ENCODE peak calls at places on chromosome 20, in eight cellular contexts. P is HepG2, Q is foreskin fibroblast, G is brain microvascular endothelial cell, X is A549, R is ovary, S is HCT116, D is upper lobe of right lung. F is an unnamed sample.

GRCh38 chr20:39206899-39207564 is 244.9 kb downstream of the DHX35 start:
- DNase-seq in Q (no peak), P (no peak), D (no peak), R (no peak), G (no peak), X (no peak), S (no peak), F (no peak)

GRCh38 chr20:11717562-11717961 is 200.1 kb upstream of the BTBD3 start:
- DNase-seq in P (no peak), D (no peak), G (no peak), S (no peak), R (no peak), X (no peak), Q (no peak), F (no peak)

GRCh38 chr20:59845472-59845871 is 88.0 kb downstream of the SYCP2 start:
- DNase-seq in S (no peak), R (no peak), Q (no peak), X (no peak), P (no peak), D (no peak), G (no peak), F (no peak)

GRCh38 chr20:36147707-36148106 is 6.8 kb upstream of the EPB41L1 start:
- DNase-seq in D (no peak), S (no peak), G (peak), X (no peak), R (no peak), P (no peak), Q (peak), F (peak)

GRCh38 chr20:48440916-48441315 is 386.9 kb downstream of the PREX1 start:
- DNase-seq in X (no peak), G (no peak), Q (no peak), P (no peak), S (no peak), R (no peak), D (no peak), F (no peak)

GRCh38 chr20:1050440-1050839 is 48.3 kb upstream of the RSPO4 start:
- DNase-seq in S (no peak), Q (no peak), R (no peak), X (no peak), G (no peak), D (no peak), P (no peak), F (no peak)

GRCh38 chr20:50329981-50330503 is 139.4 kb downstream of the CEBPB start:
- DNase-seq in X (no peak), D (no peak), P (no peak), R (peak), Q (no peak), G (no peak), S (no peak), F (no peak)

GRCh38 chr20:46757754-46758678 is 48.6 kb downstream of the SLC2A10 start:
- DNase-seq in S (peak), X (peak), P (peak), G (peak), Q (peak), R (peak), D (no peak), F (peak)

GRCh38 chr20:5974531-5974930 is 24.1 kb downstream of the MCM8 start:
- DNase-seq in Q (peak), R (no peak), X (no peak), S (no peak), P (no peak), D (no peak), G (no peak), F (no peak)

GRCh38 chr20:16491277-16491912 is 81.9 kb downstream of the KIF16B start:
- DNase-seq in D (no peak), R (no peak), Q (peak), S (no peak), P (no peak), X (no peak), G (no peak), F (no peak)

GRCh38 chr20:38991814-38992593 is 29.9 kb downstream of the DHX35 start:
- DNase-seq in S (no peak), Q (no peak), P (no peak), X (no peak), G (no peak), D (no peak), R (no peak), F (no peak)

GRCh38 chr20:56710577-56711465 is 81.7 kb downstream of the TFAP2C start:
- DNase-seq in P (no peak), R (no peak), Q (peak), S (peak), D (no peak), X (peak), G (peak), F (peak)

GRCh38 chr20:62031462-62032092 is 34.1 kb downstream of the TAF4 start:
- DNase-seq in D (no peak), G (no peak), X (no peak), P (no peak), Q (no peak), R (no peak), S (no peak), F (no peak)

GRCh38 chr20:38110525-38111178 is 54.4 kb downstream of the TGM2 start:
- DNase-seq in P (no peak), R (no peak), D (no peak), X (no peak), S (no peak), G (no peak), Q (no peak), F (no peak)

GRCh38 chr20:46967647-46968046 is 73.0 kb downstream of the EYA2 start:
- DNase-seq in P (peak), R (no peak), Q (no peak), G (no peak), D (no peak), X (no peak), S (no peak), F (no peak)

GRCh38 chr20:57220187-57221165 is 46.0 kb downstream of the BMP7 start:
- DNase-seq in S (no peak), G (no peak), X (no peak), D (no peak), P (no peak), R (no peak), Q (peak), F (no peak)

GRCh38 chr20:5720696-5721095 is 29.5 kb upstream of the SHLD1 start:
- DNase-seq in X (no peak), Q (no peak), G (peak), D (no peak), R (no peak), S (no peak), P (no peak), F (peak)

GRCh38 chr20:20436689-20437088 is 68.8 kb downstream of the INSM1 start:
- DNase-seq in D (no peak), P (no peak), G (no peak), R (no peak), X (no peak), S (no peak), Q (no peak), F (no peak)

GRCh38 chr20:9411833-9412232 is 102.6 kb upstream of the LAMP5 start:
- DNase-seq in G (no peak), D (no peak), S (no peak), X (no peak), P (no peak), Q (no peak), R (no peak), F (no peak)

GRCh38 chr20:9409981-9410380 is 104.4 kb upstream of the LAMP5 start:
- DNase-seq in D (no peak), G (peak), R (no peak), X (no peak), P (no peak), S (no peak), Q (peak), F (peak)

GRCh38 chr20:9408422-9409300 is 105.7 kb upstream of the LAMP5 start:
- DNase-seq in P (no peak), R (no peak), Q (peak), D (no peak), X (no peak), S (no peak), G (peak), F (peak)

GRCh38 chr20:9407805-9408421 is 106.5 kb upstream of the LAMP5 start:
- DNase-seq in R (no peak), Q (peak), G (peak), S (peak), P (peak), D (no peak), X (peak), F (peak)

DNA sequence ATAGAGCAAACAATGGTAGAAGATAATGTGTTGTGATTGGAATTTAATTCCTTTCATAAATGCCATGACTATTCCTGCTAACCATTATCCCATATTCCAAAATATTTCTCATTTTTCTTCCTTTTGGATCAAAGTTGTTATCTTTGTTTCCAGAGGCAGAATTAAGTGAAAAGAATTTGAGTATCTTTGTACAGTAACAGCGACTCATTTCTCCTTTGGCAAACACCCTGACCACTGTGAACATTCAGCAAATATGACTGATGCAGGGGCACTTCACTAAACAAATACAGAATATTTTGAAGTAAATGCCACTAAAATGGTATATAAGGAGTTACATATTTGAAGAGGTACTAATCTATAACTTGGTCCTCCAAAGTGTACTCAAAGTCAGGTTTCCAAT is 105.0 kb upstream of the LAMP5 start:
- DNase-seq in R (no peak), Q (peak), G (peak), D (no peak), X (no peak), S (no peak), P (no peak), F (peak)
- H3K4me3 ChIP-seq in R (no peak), Q (no peak), G (no peak), D (no peak), X (no peak), S (no peak), P (no peak), F (no peak)

DNA sequence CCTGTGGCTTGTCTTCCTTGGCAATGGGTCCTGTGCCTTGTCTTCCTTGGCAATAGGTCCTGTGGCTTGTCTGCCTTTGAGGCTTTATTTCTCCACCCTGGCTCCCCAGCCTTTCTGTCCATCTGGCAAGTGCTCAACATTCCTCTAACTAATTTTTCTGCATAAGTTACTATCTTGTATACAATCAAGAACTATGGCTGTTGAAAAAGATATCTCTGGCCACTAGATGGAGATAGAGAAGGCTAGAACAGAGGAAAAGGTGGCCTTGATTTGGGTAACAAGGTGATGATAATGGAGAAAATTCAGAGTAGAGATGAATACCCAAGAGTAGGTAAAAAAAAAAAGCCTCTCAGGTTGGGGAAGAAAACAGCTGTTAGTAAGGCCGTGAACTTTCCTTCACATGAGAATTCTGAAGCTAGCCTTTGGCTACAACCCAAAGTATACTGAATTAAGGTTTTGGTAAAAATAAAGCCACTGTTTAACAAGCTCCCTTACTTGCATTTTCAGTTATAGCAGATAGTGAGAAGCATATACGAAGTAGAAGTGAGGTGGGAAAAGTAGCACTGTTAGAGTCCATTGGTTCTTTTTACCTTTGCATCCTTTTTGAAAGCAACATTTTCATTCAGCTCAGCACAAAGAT is 505.0 kb downstream of the DOK5 start:
- DNase-seq in R (no peak), G (no peak), P (no peak), S (no peak), D (no peak), X (no peak), Q (no peak), F (peak)
- TF ChIP-seq CTCF in R (no peak), G (no peak), P (peak), S (peak), D (peak), X (peak), Q (no peak), F (no peak)

GRCh38 chr20:63552481-63553249 is 1.3 kb upstream of the FNDC11 start:
- DNase-seq in P (no peak), Q (peak), G (no peak), X (no peak), S (no peak), R (no peak), D (no peak), F (no peak)
- H3K4me3 ChIP-seq in P (no peak), Q (no peak), G (no peak), X (no peak), S (no peak), R (no peak), D (no peak), F (no peak)

DNA sequence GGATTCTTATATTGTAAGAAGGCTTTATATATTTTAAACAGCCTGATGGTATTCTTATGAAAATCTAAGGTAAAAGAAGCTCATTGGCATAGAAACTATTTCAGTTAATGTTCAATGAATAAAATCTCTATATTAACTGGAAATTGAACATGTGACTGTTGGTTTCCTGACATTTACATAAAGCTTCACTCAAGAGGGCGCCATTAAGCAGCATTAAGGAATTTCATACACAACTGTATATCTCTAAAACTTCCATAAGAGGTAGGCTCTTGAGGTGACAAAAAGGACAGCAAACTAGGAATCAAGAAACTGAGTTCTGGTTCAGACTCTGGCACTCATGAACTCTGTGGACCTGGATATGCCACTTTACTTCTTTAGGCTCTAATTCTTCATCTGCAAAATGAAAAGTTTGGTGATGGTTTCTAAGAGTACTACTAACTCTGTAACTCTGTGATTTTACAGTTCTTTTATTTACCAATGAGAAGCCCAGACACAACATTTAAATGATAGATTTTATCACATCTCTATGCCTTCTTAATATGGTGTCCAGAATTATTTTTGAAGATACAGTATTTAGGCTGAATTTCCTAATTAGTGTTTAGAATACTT is 147.5 kb downstream of the FLRT3 start:
- DNase-seq in P (peak), S (peak), Q (peak), G (peak), D (no peak), R (no peak), X (peak), F (peak)
- TF ChIP-seq CTCF in P (peak), S (peak), Q (peak), G (peak), D (peak), R (no peak), X (peak), F (peak)

DNA sequence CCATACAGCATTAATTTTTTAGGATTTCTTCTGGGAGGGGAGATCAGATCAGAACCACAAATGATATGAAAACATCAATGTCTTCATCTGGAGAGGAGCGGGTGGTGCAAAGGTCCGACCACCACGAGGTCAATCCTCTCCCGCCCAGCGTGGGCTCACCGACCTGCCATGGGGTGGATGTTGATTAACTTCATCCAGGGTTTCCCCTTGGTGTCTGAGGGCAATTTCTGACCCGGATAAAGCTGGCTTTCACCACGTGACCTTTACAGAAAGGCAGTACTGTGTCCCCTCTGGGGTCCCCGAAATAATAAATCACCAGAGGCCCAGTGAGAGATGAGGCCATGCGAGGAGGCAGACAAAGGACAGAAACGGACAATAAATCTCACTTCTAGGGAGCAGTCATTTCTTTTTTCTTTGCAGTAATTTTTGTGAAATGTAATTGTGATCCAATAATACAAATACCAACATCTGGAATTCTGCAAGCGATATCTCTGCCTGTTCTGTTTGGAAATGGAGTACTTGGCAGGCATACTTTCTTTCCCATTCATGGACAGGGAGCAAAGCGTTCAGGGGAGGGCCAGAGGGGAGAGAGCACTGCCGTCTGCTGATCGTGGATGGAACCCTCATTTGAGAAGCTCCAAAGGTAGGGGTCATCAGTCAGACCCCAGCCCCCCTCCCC is 55.1 kb upstream of the APCDD1L start:
- DNase-seq in S (no peak), D (no peak), Q (peak), G (no peak), R (no peak), X (no peak), P (no peak), F (no peak)
- H3K4me3 ChIP-seq in S (no peak), D (no peak), Q (no peak), G (no peak), R (no peak), X (no peak), P (no peak), F (no peak)

DNA sequence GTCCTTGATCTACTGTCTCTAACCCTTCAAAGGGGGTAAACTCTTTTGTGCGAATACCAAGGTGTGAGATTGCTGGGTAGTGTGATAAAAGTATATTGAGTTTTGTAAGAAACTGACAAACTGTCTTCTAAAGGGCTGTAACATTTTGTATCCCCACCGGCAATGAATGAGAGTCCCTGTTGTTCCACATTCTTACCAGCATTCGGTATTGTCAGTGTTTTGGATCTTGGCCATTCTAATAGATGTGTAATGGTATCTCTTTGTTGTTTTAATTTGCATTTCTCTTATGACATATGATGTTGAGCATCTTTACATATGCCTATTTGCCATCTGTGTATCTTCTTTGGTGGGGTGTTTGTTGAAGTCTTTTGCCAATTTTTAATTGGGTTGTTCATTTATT is 1090.7 kb downstream of the KIF16B start:
- DNase-seq in R (no peak), P (no peak), Q (no peak), X (no peak), S (no peak), D (no peak), G (no peak), F (no peak)
- TF ChIP-seq CTCF in R (no peak), P (no peak), Q (no peak), X (no peak), S (no peak), D (no peak), G (no peak), F (no peak)

GRCh38 chr20:3766381-3766780 is 1.2 kb downstream of the ADISSP start:
- DNase-seq in G (no peak), Q (no peak), S (no peak), P (no peak), X (no peak), D (no peak), R (no peak), F (no peak)
- H3K4me3 ChIP-seq in G (peak), Q (peak), S (peak), P (peak), X (peak), D (peak), R (peak), F (no peak)

DNA sequence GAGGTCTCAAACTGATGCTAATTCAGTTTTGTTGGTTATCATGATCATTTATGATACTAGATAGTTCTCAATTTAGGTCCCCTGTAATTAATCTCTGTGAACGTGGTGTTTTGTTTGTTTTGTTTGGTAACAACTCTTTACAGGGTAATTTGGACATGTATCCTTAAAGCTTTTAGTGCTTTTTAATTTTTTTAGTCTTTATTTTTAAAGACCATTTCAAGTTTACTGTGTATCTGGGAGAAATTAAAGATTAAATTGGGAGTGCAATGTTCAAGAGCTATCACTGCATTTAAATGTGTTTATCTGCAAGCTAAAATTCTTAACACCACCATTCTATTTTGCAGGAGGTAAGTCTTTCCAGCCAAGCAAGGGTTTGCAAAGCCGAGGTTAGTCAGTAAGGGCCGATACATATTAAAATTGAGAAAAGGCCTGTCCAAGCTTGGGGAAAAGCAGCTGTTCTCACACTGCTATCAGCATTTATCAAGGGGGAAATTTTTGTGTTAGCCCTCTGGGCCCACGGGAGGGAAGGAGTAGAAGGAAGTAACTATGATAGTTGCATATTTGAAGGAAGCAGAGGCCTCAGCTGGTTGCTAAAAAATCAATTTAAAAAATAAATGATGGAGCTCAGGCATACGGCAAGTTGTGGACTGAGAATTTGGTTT is 59.4 kb upstream of the ZNF217 start:
- DNase-seq in S (no peak), R (no peak), D (no peak), X (no peak), Q (no peak), P (no peak), G (no peak), F (no peak)
- TF ChIP-seq CTCF in S (no peak), R (no peak), D (no peak), X (no peak), Q (no peak), P (no peak), G (no peak), F (no peak)

F was measured in choroid plexus epithelial cell.